ENCODE peak calls at places on chromosomes 12 and 14, in nine cellular contexts. I is OCI-LY7; K is WTC11; N is activated CD4-positive, alpha-beta T cell treated with anti-CD3 and anti-CD28 coated beads, Interleukin-2, amount 50 U/mL, for 4 hours; M is NCI-H1105; R is iris pigment epithelial cell; G is ACHN; T is stimulated activated CD4-positive, alpha-beta T cell treated with anti-CD3 and anti-CD28 coated beads, Interleukin-4, amount 100 ng/mL, for 1 hour; S is activated T-cell treated with anti-CD3 and anti-CD28 coated beads, Interleukin-2, amount 50 U/mL, for 48 hours. F is an unnamed sample.

GRCh38 chr12:46390304-46390703 is 17.7 kb upstream of the SLC38A2 start:
- DNase-seq in I (no peak), K (no peak), N (no peak), M (no peak), R (no peak), G (no peak), T (no peak), S (no peak), F (no peak)

GRCh38 chr12:66352197-66352596 is 49.9 kb downstream of the HELB start:
- DNase-seq in I (peak; percentile 67), K (peak; percentile 70), N (no peak), M (no peak), R (peak; percentile 35), G (peak; percentile 65), T (no peak), S (no peak), F (no peak)

GRCh38 chr14:37311233-37311632 is 113.5 kb downstream of the MIPOL1 start:
- DNase-seq in I (no peak), K (no peak), N (no peak), M (no peak), R (no peak), G (no peak), T (no peak), S (no peak), F (no peak)

GRCh38 chr12:25384038-25384953 is 133.6 kb upstream of the KRAS start:
- DNase-seq in I (no peak), K (no peak), N (no peak), M (peak; percentile 56), R (no peak), G (no peak), T (no peak), S (no peak), F (no peak)

GRCh38 chr12:38587594-38587993 is 271.0 kb downstream of the ALG10B start:
- DNase-seq in I (no peak), K (no peak), N (no peak), M (no peak), R (no peak), G (no peak), T (no peak), S (no peak), F (no peak)

GRCh38 chr14:23361320-23361719 is 3.7 kb downstream of the EFS start:
- DNase-seq in I (no peak), K (no peak), N (no peak), M (no peak), R (peak; percentile 61), G (no peak), T (no peak), S (no peak), F (no peak)

GRCh38 chr12:118357327-118358007 is 15.2 kb downstream of the TAOK3 start:
- DNase-seq in I (peak; percentile 80), K (no peak), N (no peak), M (no peak), R (peak; percentile 55), G (no peak), T (peak; percentile 18), S (peak; percentile 48), F (no peak)

GRCh38 chr12:95908573-95908972 is 33.8 kb downstream of the CCDC38 start:
- DNase-seq in I (no peak), K (no peak), N (no peak), M (no peak), R (peak; percentile 54), G (no peak), T (no peak), S (no peak), F (no peak)

GRCh38 chr12:47802312-47802711 is 17.4 kb downstream of the HDAC7 start:
- DNase-seq in I (peak; percentile 31), K (peak; percentile 46), N (no peak), M (no peak), R (no peak), G (no peak), T (no peak), S (no peak), F (no peak)

GRCh38 chr12:26401874-26402273 is 206.5 kb downstream of the SSPN start:
- DNase-seq in I (no peak), K (no peak), N (no peak), M (no peak), R (no peak), G (no peak), T (no peak), S (no peak), F (no peak)

GRCh38 chr12:82835217-82835616 is 148.5 kb downstream of the TMTC2 start:
- DNase-seq in I (no peak), K (no peak), N (no peak), M (no peak), R (peak; percentile 30), G (no peak), T (no peak), S (no peak), F (no peak)

GRCh38 chr12:67426067-67426466 is 156.9 kb downstream of the CAND1 start:
- DNase-seq in I (no peak), K (no peak), N (no peak), M (peak; percentile 93), R (peak; percentile 85), G (no peak), T (no peak), S (no peak), F (peak; percentile 96)

GRCh38 chr12:2051700-2052625 is 824 bp upstream of the CACNA1C start:
- DNase-seq in I (no peak), K (no peak), N (no peak), M (no peak), R (no peak), G (no peak), T (no peak), S (no peak), F (no peak)

GRCh38 chr12:111580737-111581136 is 18.4 kb downstream of the ATXN2 start:
- DNase-seq in I (no peak), K (no peak), N (no peak), M (no peak), R (no peak), G (no peak), T (no peak), S (no peak), F (no peak)

GRCh38 chr14:67721851-67722250 is 20.2 kb downstream of the RDH12 start:
- DNase-seq in I (no peak), K (no peak), N (no peak), M (no peak), R (no peak), G (no peak), T (no peak), S (no peak), F (no peak)

GRCh38 chr12:52521581-52522266 is 1.5 kb upstream of the KRT5 start:
- DNase-seq in I (no peak), K (no peak), N (no peak), M (peak; percentile 11), R (no peak), G (no peak), T (no peak), S (no peak), F (peak; percentile 8)

GRCh38 chr14:37443461-37443860 is 151.6 kb downstream of the FOXA1 start:
- DNase-seq in I (no peak), K (no peak), N (no peak), M (no peak), R (peak; percentile 9), G (no peak), T (no peak), S (no peak), F (peak; percentile 60)

GRCh38 chr14:80494769-80495168 is 283.5 kb upstream of the DIO2 start:
- DNase-seq in I (no peak), K (no peak), N (no peak), M (no peak), R (no peak), G (no peak), T (no peak), S (no peak), F (no peak)

GRCh38 chr14:74438351-74438915 is 12.4 kb upstream of the SYNDIG1L start:
- DNase-seq in I (no peak), K (no peak), N (no peak), M (no peak), R (peak; percentile 3), G (no peak), T (no peak), S (no peak), F (no peak)

GRCh38 chr12:71685312-71685906 is 473 bp upstream of the TMEM19 start:
- DNase-seq in I (no peak), K (no peak), N (no peak), M (no peak), R (no peak), G (peak; percentile 31), T (no peak), S (no peak), F (no peak)